ENCODE peak calls at places on chromosomes 13 and 19, in five cellular contexts. I, G, N, H and P are unnamed samples.

GRCh38 chr19:28358604-28359003 is 854.3 kb downstream of the UQCRFS1 start:
- DNase-seq in I (no peak), G (peak), N (no peak), H (no peak), P (no peak)

GRCh38 chr13:94339116-94339687 is 140.3 kb downstream of the DCT start:
- DNase-seq in I (no peak), G (no peak), N (no peak), H (no peak), P (no peak)

GRCh38 chr19:23774156-23774971 is 15.7 kb upstream of the ZNF681 start:
- DNase-seq in I (no peak), G (peak), N (no peak), H (no peak), P (no peak)

GRCh38 chr19:15374796-15375440 is 4.7 kb downstream of the AKAP8 start:
- DNase-seq in I (no peak), G (no peak), N (no peak), H (no peak), P (no peak)

GRCh38 chr13:35882722-35883497 is 248.3 kb downstream of the DCLK1 start:
- DNase-seq in I (no peak), G (no peak), N (no peak), H (no peak), P (no peak)

GRCh38 chr13:51945149-51945548 is 66.1 kb downstream of the ATP7B start:
- DNase-seq in I (no peak), G (no peak), N (no peak), H (no peak), P (peak)

GRCh38 chr19:35106898-35107540 is 8.6 kb upstream of the FXYD3 start:
- DNase-seq in I (no peak), G (no peak), N (no peak), H (no peak), P (no peak)

GRCh38 chr13:21025539-21025938 is 35.8 kb downstream of the LATS2 start:
- DNase-seq in I (no peak), G (no peak), N (no peak), H (no peak), P (no peak)

GRCh38 chr13:73331556-73331955 is 272.8 kb downstream of the KLF5 start:
- DNase-seq in I (no peak), G (no peak), N (no peak), H (no peak), P (no peak)

GRCh38 chr13:28574617-28575142 is 79.8 kb upstream of the FLT1 start:
- DNase-seq in I (peak), G (no peak), N (peak), H (peak), P (no peak)

GRCh38 chr13:22135446-22135845 is 464.6 kb downstream of the FGF9 start:
- DNase-seq in I (no peak), G (peak), N (no peak), H (no peak), P (no peak)

GRCh38 chr13:111929036-111929616 is 137.8 kb upstream of the SOX1 start:
- DNase-seq in I (no peak), G (no peak), N (no peak), H (no peak), P (no peak)

GRCh38 chr19:1760020-1760419 is 6.7 kb downstream of the ONECUT3 start:
- DNase-seq in I (no peak), G (no peak), N (no peak), H (no peak), P (no peak)

GRCh38 chr13:83691966-83692365 is 190.3 kb downstream of the SLITRK1 start:
- DNase-seq in I (no peak), G (no peak), N (no peak), H (no peak), P (no peak)

GRCh38 chr19:17073869-17074627 is 1.2 kb downstream of the HAUS8 start:
- DNase-seq in I (no peak), G (peak), N (peak), H (no peak), P (no peak)

GRCh38 chr19:43504426-43505185 is at the start of gene PHLDB3:
- DNase-seq in I (no peak), G (no peak), N (peak), H (no peak), P (no peak)